ENCODE peak calls at places on chromosomes 3 and 15, in four cellular contexts. One of them, this sample, is unnamed.

GRCh38 chr3:95798628-95799027 is 1015.8 kb upstream of the EPHA6 start:
- DNase-seq in amygdala: no peak
- DNase-seq in RPMI7951: no peak
- DNase-seq in activated T-cell treated with anti-CD3 and anti-CD28 coated beads, Interleukin-2, amount 50 U/mL, for 24 hours: no peak
- DNase-seq in this sample: no peak

GRCh38 chr3:46984591-46985459 is 5.4 kb downstream of the NBEAL2 start:
- DNase-seq in amygdala: no peak
- DNase-seq in RPMI7951: no peak
- DNase-seq in activated T-cell treated with anti-CD3 and anti-CD28 coated beads, Interleukin-2, amount 50 U/mL, for 24 hours: no peak
- DNase-seq in this sample: no peak

GRCh38 chr15:86317379-86317745 is 237.7 kb downstream of the AGBL1 start:
- DNase-seq in amygdala: no peak
- DNase-seq in RPMI7951: no peak
- DNase-seq in activated T-cell treated with anti-CD3 and anti-CD28 coated beads, Interleukin-2, amount 50 U/mL, for 24 hours: no peak
- DNase-seq in this sample: no peak

GRCh38 chr3:17431004-17431403 is 311.4 kb downstream of the TBC1D5 start:
- DNase-seq in amygdala: no peak
- DNase-seq in RPMI7951: peak; percentile 41
- DNase-seq in activated T-cell treated with anti-CD3 and anti-CD28 coated beads, Interleukin-2, amount 50 U/mL, for 24 hours: no peak
- DNase-seq in this sample: no peak

GRCh38 chr3:37114251-37115145 is 59.9 kb downstream of the LRRFIP2 start:
- DNase-seq in amygdala: no peak
- DNase-seq in RPMI7951: peak; percentile 81
- DNase-seq in activated T-cell treated with anti-CD3 and anti-CD28 coated beads, Interleukin-2, amount 50 U/mL, for 24 hours: no peak
- DNase-seq in this sample: no peak

GRCh38 chr3:39639344-39640236 is 169.8 kb upstream of the MYRIP start:
- DNase-seq in amygdala: no peak
- DNase-seq in RPMI7951: peak; percentile 95
- DNase-seq in activated T-cell treated with anti-CD3 and anti-CD28 coated beads, Interleukin-2, amount 50 U/mL, for 24 hours: no peak
- DNase-seq in this sample: no peak

GRCh38 chr15:73573071-73573470 is 60.1 kb downstream of the NPTN start:
- DNase-seq in amygdala: no peak
- DNase-seq in RPMI7951: no peak
- DNase-seq in activated T-cell treated with anti-CD3 and anti-CD28 coated beads, Interleukin-2, amount 50 U/mL, for 24 hours: no peak
- DNase-seq in this sample: no peak

GRCh38 chr15:31326729-31327673 is at the start of gene KLF13:
- DNase-seq in amygdala: no peak
- DNase-seq in RPMI7951: no peak
- DNase-seq in activated T-cell treated with anti-CD3 and anti-CD28 coated beads, Interleukin-2, amount 50 U/mL, for 24 hours: no peak
- DNase-seq in this sample: peak; percentile 57

GRCh38 chr15:99704444-99704838 is 28.8 kb downstream of the LYSMD4 start:
- DNase-seq in amygdala: no peak
- DNase-seq in RPMI7951: peak; percentile 81
- DNase-seq in activated T-cell treated with anti-CD3 and anti-CD28 coated beads, Interleukin-2, amount 50 U/mL, for 24 hours: no peak
- DNase-seq in this sample: peak; percentile 76

GRCh38 chr3:143222981-143223380 is 103.4 kb downstream of the CHST2 start:
- DNase-seq in amygdala: no peak
- DNase-seq in RPMI7951: peak; percentile 8
- DNase-seq in activated T-cell treated with anti-CD3 and anti-CD28 coated beads, Interleukin-2, amount 50 U/mL, for 24 hours: no peak
- DNase-seq in this sample: no peak

GRCh38 chr3:132205609-132206008 is 111.6 kb upstream of the ACP3 start:
- DNase-seq in amygdala: no peak
- DNase-seq in RPMI7951: no peak
- DNase-seq in activated T-cell treated with anti-CD3 and anti-CD28 coated beads, Interleukin-2, amount 50 U/mL, for 24 hours: no peak
- DNase-seq in this sample: no peak

GRCh38 chr15:74896316-74896715 is 6.5 kb downstream of the MPI start:
- DNase-seq in amygdala: no peak
- DNase-seq in RPMI7951: no peak
- DNase-seq in activated T-cell treated with anti-CD3 and anti-CD28 coated beads, Interleukin-2, amount 50 U/mL, for 24 hours: no peak
- DNase-seq in this sample: no peak

GRCh38 chr3:32126305-32127015 is 20.0 kb downstream of the GPD1L start:
- DNase-seq in amygdala: no peak
- DNase-seq in RPMI7951: no peak
- DNase-seq in activated T-cell treated with anti-CD3 and anti-CD28 coated beads, Interleukin-2, amount 50 U/mL, for 24 hours: no peak
- DNase-seq in this sample: no peak

GRCh38 chr15:99085413-99086326 is 19.2 kb upstream of the SYNM start:
- DNase-seq in amygdala: no peak
- DNase-seq in RPMI7951: no peak
- DNase-seq in activated T-cell treated with anti-CD3 and anti-CD28 coated beads, Interleukin-2, amount 50 U/mL, for 24 hours: no peak
- DNase-seq in this sample: no peak

GRCh38 chr3:99532246-99532645 is 106.1 kb upstream of the COL8A1 start:
- DNase-seq in amygdala: no peak
- DNase-seq in RPMI7951: peak; percentile 86
- DNase-seq in activated T-cell treated with anti-CD3 and anti-CD28 coated beads, Interleukin-2, amount 50 U/mL, for 24 hours: no peak
- DNase-seq in this sample: no peak

This sample was measured in prostate gland.